ENCODE peak calls at places on chromosomes 3 and 15, in ten cellular contexts. W is epithelial cell of esophagus; Y is stimulated activated naive CD8-positive, alpha-beta T cell treated with anti-CD3 and anti-CD28 coated beads, Interleukin-15, Interleukin-2, amounts not matched to agents 100 U/mL and 50 U/mL, for 24 hours; U is RWPE1; C is uterus; P is NCI-H2171 treated with DMSO at 0.1 percent for 48 hours; I is iPS-NIHi11; R is activated CD4-positive, alpha-beta T cell treated with anti-CD3 and anti-CD28 coated beads for 48 hours; Q is lower leg skin; D is omental fat pad. S is an unnamed sample.

GRCh38 chr3:49805367-49805782 is 2.3 kb downstream of the INKA1 start:
- DNase-seq in W (peak), Y (no peak), U (no peak), C (peak), P (peak), I (no peak), R (no peak), Q (peak), D (no peak), S (peak)

GRCh38 chr15:43209059-43209824 is 11.6 kb downstream of the EPB42 start:
- DNase-seq in W (peak), Y (no peak), U (no peak), C (no peak), P (no peak), I (peak), R (no peak), Q (no peak), D (no peak), S (no peak)

GRCh38 chr15:26628879-26629529 is 143.9 kb downstream of the GABRB3 start:
- DNase-seq in W (peak), Y (peak), U (no peak), C (peak), P (no peak), I (peak), R (peak), Q (peak), D (no peak), S (no peak)

GRCh38 chr3:126516152-126516935 is 1.2 kb downstream of the UROC1 start:
- DNase-seq in W (no peak), Y (no peak), U (no peak), C (no peak), P (no peak), I (no peak), R (no peak), Q (no peak), D (no peak), S (no peak)

GRCh38 chr3:13546667-13547171 is 2.2 kb upstream of the FBLN2 start:
- DNase-seq in W (no peak), Y (no peak), U (no peak), C (peak), P (no peak), I (no peak), R (no peak), Q (no peak), D (no peak), S (no peak)

GRCh38 chr15:60299452-60300047 is 98.2 kb downstream of the ANXA2 start:
- DNase-seq in W (peak), Y (no peak), U (peak), C (peak), P (peak), I (peak), R (no peak), Q (peak), D (no peak), S (no peak)

GRCh38 chr3:30688776-30689175 is 82.4 kb downstream of the TGFBR2 start:
- DNase-seq in W (peak), Y (no peak), U (peak), C (no peak), P (peak), I (no peak), R (no peak), Q (no peak), D (no peak), S (no peak)

GRCh38 chr15:89383635-89384604 is 49.3 kb upstream of the POLG start:
- DNase-seq in W (peak), Y (no peak), U (no peak), C (peak), P (peak), I (no peak), R (no peak), Q (peak), D (peak), S (no peak)

GRCh38 chr15:70480196-70480856 is 283.0 kb downstream of the UACA start:
- DNase-seq in W (no peak), Y (peak), U (no peak), C (no peak), P (no peak), I (no peak), R (peak), Q (no peak), D (no peak), S (no peak)

GRCh38 chr15:63191895-63192603 is 2.6 kb downstream of the RAB8B start:
- DNase-seq in W (no peak), Y (peak), U (no peak), C (no peak), P (no peak), I (no peak), R (peak), Q (no peak), D (no peak), S (peak)

GRCh38 chr3:155308831-155309230 is 15.3 kb upstream of the STRIT1 start:
- DNase-seq in W (peak), Y (no peak), U (no peak), C (no peak), P (no peak), I (no peak), R (no peak), Q (no peak), D (no peak), S (no peak)

GRCh38 chr15:72764656-72765055 is 18.9 kb downstream of the ADPGK start:
- DNase-seq in W (no peak), Y (no peak), U (no peak), C (no peak), P (no peak), I (no peak), R (no peak), Q (no peak), D (no peak), S (no peak)

GRCh38 chr3:59391131-59391530 is 341.3 kb upstream of the CFAP20DC start:
- DNase-seq in W (no peak), Y (no peak), U (no peak), C (no peak), P (no peak), I (no peak), R (no peak), Q (no peak), D (no peak), S (no peak)

S was measured in right atrium auricular region.